ENCODE peak calls at places on chromosomes 16 and 17, in six cellular contexts. K is uterus, I is esophagus muscularis mucosa, J is HFF-Myc, P is tibial nerve, T is ovary. Z is an unnamed sample.

GRCh38 chr17:20264996-20265395 is 202.3 kb downstream of the LGALS9B start:
- DNase-seq in K (no peak), I (no peak), J (no peak), P (no peak), T (no peak), Z (no peak)

GRCh38 chr16:23896832-23897821 is 61.3 kb downstream of the PRKCB start:
- DNase-seq in K (no peak), I (no peak), J (no peak), P (no peak), T (no peak), Z (no peak)

GRCh38 chr17:80475949-80476876 is at the start of gene NPTX1:
- DNase-seq in K (no peak), I (no peak), J (no peak), P (no peak), T (no peak), Z (no peak)

GRCh38 chr17:81685108-81685507 is 1.3 kb downstream of the HGS start:
- DNase-seq in K (no peak), I (no peak), J (no peak), P (no peak), T (no peak), Z (no peak)

GRCh38 chr17:33457477-33457876 is 164.4 kb upstream of the ASIC2 start:
- DNase-seq in K (no peak), I (no peak), J (no peak), P (no peak), T (no peak), Z (no peak)

GRCh38 chr16:17070882-17071592 is 399.7 kb downstream of the XYLT1 start:
- DNase-seq in K (peak), I (no peak), J (no peak), P (peak), T (peak), Z (peak)

GRCh38 chr17:17782425-17783120 is 54.2 kb downstream of the SREBF1 start:
- DNase-seq in K (no peak), I (no peak), J (no peak), P (no peak), T (peak), Z (no peak)

GRCh38 chr17:9875441-9875840 is 29.6 kb downstream of the RCVRN start:
- DNase-seq in K (peak), I (no peak), J (no peak), P (no peak), T (no peak), Z (no peak)

GRCh38 chr16:777826-778225 is 10.4 kb downstream of the RPUSD1 start:
- DNase-seq in K (no peak), I (no peak), J (no peak), P (no peak), T (no peak), Z (no peak)

GRCh38 chr16:1678500-1679098 is 520 bp downstream of the JPT2 start:
- DNase-seq in K (peak), I (no peak), J (no peak), P (peak), T (peak), Z (peak)

GRCh38 chr17:33506889-33507650 is 214.0 kb upstream of the ASIC2 start:
- DNase-seq in K (peak), I (no peak), J (no peak), P (no peak), T (no peak), Z (peak)

GRCh38 chr16:53565300-53565699 is 62.3 kb upstream of the AKTIP start:
- DNase-seq in K (no peak), I (no peak), J (no peak), P (no peak), T (no peak), Z (no peak)

GRCh38 chr17:3794890-3795757 is 5.9 kb downstream of the ITGAE start:
- DNase-seq in K (no peak), I (no peak), J (no peak), P (no peak), T (no peak), Z (no peak)

GRCh38 chr17:9499041-9499440 is 76.6 kb downstream of the STX8 start:
- DNase-seq in K (no peak), I (no peak), J (no peak), P (no peak), T (no peak), Z (no peak)

GRCh38 chr16:27245276-27246231 is 23.0 kb downstream of the NSMCE1 start:
- DNase-seq in K (peak), I (no peak), J (no peak), P (no peak), T (no peak), Z (no peak)

GRCh38 chr17:49964539-49965521 is 4.2 kb upstream of the DLX4 start:
- DNase-seq in K (no peak), I (no peak), J (no peak), P (no peak), T (no peak), Z (no peak)

GRCh38 chr17:45672301-45672700 is 111.8 kb upstream of the CRHR1 start:
- DNase-seq in K (no peak), I (no peak), J (no peak), P (no peak), T (no peak), Z (no peak)

GRCh38 chr16:2194166-2194834 is 2.1 kb downstream of the CASKIN1 start:
- DNase-seq in K (peak), I (no peak), J (peak), P (no peak), T (no peak), Z (no peak)

GRCh38 chr16:49859139-49859947 is 3.4 kb upstream of the ZNF423 start:
- DNase-seq in K (peak), I (no peak), J (no peak), P (no peak), T (peak), Z (peak)

GRCh38 chr16:83913234-83913633 is 14.3 kb downstream of the MLYCD start:
- DNase-seq in K (no peak), I (no peak), J (no peak), P (no peak), T (no peak), Z (no peak)

GRCh38 chr17:47265983-47266541 is 12.4 kb downstream of the ITGB3 start:
- DNase-seq in K (no peak), I (no peak), J (no peak), P (no peak), T (no peak), Z (no peak)

GRCh38 chr16:72246423-72246822 is 74.5 kb upstream of the PMFBP1 start:
- DNase-seq in K (no peak), I (no peak), J (no peak), P (no peak), T (no peak), Z (no peak)

GRCh38 chr17:79667746-79668145 is 56.9 kb upstream of the RBFOX3 start:
- DNase-seq in K (peak), I (no peak), J (no peak), P (no peak), T (no peak), Z (no peak)

GRCh38 chr17:29697371-29697770 is 74.7 kb upstream of the CORO6 start:
- DNase-seq in K (no peak), I (no peak), J (no peak), P (no peak), T (no peak), Z (no peak)

GRCh38 chr17:78995022-78995760 is 14.4 kb downstream of the CANT1 start:
- DNase-seq in K (peak), I (no peak), J (no peak), P (no peak), T (peak), Z (no peak)

GRCh38 chr17:78341559-78342437 is 18.1 kb downstream of the SOCS3 start:
- DNase-seq in K (peak), I (no peak), J (no peak), P (no peak), T (peak), Z (peak)

GRCh38 chr17:42221886-42222745 is 27.8 kb upstream of the GHDC start:
- DNase-seq in K (no peak), I (no peak), J (peak), P (no peak), T (no peak), Z (peak)

GRCh38 chr16:83269541-83269940 is 538.2 kb upstream of the HSBP1 start:
- DNase-seq in K (no peak), I (no peak), J (no peak), P (no peak), T (no peak), Z (no peak)

GRCh38 chr17:58911741-58912343 is 156.2 kb downstream of the PPM1E start:
- DNase-seq in K (no peak), I (no peak), J (no peak), P (no peak), T (no peak), Z (no peak)

GRCh38 chr16:81967358-81967757 is 43.9 kb downstream of the SDR42E1 start:
- DNase-seq in K (no peak), I (no peak), J (no peak), P (no peak), T (no peak), Z (no peak)

GRCh38 chr17:50768348-50768761 is 1.0 kb upstream of the ANKRD40CL start:
- DNase-seq in K (no peak), I (peak), J (no peak), P (no peak), T (no peak), Z (no peak)

GRCh38 chr16:892536-893255 is 78.1 kb downstream of the LMF1 start:
- DNase-seq in K (no peak), I (no peak), J (no peak), P (no peak), T (no peak), Z (peak)

GRCh38 chr16:89873822-89874689 is 664 bp downstream of the TCF25 start:
- DNase-seq in K (peak), I (peak), J (peak), P (peak), T (peak), Z (peak)

GRCh38 chr16:23668225-23668624 is 10.5 kb upstream of the PLK1 start:
- DNase-seq in K (no peak), I (no peak), J (no peak), P (no peak), T (no peak), Z (no peak)

GRCh38 chr16:61937646-61938045 is 98.6 kb downstream of the CDH8 start:
- DNase-seq in K (no peak), I (no peak), J (no peak), P (no peak), T (no peak), Z (no peak)

GRCh38 chr16:61934591-61934990 is 101.6 kb downstream of the CDH8 start:
- DNase-seq in K (no peak), I (no peak), J (no peak), P (no peak), T (no peak), Z (no peak)

DNA sequence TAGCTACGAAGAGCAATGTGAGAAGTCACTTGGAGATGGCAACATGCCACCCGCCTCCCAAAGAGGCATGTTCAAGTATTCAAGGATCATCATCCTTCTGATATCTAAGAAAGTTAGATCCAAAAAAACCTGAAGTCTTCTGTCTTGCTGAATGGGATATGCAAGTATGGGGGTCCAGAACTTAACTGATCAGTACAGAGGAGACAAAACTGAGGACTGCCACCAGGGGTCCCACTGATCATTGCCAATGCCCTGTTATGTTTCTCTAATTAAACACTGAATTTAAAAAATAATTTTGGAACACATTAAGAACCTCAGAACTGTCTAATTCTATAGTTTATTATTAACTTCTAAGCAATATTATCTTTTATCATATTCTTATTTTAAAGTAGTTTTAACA is 99.7 kb downstream of the CDH8 start:
- DNase-seq in K (no peak), I (no peak), J (no peak), P (no peak), T (no peak), Z (peak)
- TF ChIP-seq CTCF in K (no peak), I (no peak), J (no peak), P (no peak), T (no peak), Z (peak)

GRCh38 chr16:29813644-29814562 is 1.9 kb downstream of the PRRT2 start:
- DNase-seq in K (peak), I (no peak), J (no peak), P (no peak), T (peak), Z (no peak)

GRCh38 chr16:29811170-29811895 is 660 bp upstream of the PRRT2 start:
- DNase-seq in K (peak), I (peak), J (peak), P (peak), T (peak), Z (peak)

GRCh38 chr16:29812754-29813643 is 1.0 kb downstream of the PRRT2 start:
- DNase-seq in K (no peak), I (no peak), J (no peak), P (no peak), T (peak), Z (no peak)

GRCh38 chr16:29810699-29811169 is 1.3 kb upstream of the PRRT2 start:
- DNase-seq in K (no peak), I (no peak), J (no peak), P (no peak), T (no peak), Z (no peak)

DNA sequence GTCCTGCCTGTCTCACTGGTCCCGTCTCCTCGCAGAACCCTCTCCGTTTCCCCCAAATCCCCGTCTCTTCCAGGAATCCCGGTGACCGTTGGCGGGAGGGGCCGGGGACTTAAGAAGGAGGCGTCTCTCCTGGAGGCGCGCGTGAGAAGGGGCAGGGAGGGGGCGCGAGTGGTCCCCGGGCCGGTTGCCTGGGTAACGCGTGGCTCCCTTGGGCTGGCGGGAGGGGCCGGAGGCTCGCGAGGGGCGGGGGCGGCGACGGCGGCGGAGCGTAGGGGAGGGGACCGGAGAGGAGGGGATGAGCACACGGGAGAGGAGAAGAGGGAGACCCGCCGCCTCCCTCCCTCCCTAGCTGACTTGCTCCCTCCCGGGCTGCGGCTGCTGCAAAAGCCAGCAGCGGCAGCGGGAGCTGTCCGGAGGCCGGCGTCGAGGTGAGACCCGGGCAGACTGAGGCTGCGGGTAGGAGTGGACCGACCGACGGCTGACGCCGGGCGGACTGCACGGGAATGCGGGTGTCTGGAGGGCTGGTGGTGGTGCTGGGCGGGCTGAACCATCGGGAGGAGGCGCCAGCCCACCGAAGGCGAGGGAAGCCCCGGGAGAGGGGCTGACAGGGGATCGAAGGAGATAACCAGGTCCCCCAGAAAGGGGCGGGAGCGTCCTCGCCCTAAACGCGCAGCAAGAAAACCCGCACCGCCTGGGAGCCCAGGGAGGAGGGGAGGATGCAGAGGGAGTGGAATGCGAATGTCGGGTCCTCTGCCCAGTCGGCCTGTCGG is at the start of gene PRRT2:
- DNase-seq in K (peak), I (no peak), J (no peak), P (peak), T (peak), Z (peak)
- TF ChIP-seq CTCF in K (no peak), I (no peak), J (no peak), P (no peak), T (no peak), Z (no peak)

GRCh38 chr17:36148559-36149295 is 27.7 kb downstream of the TBC1D3B start:
- DNase-seq in K (peak), I (peak), J (peak), P (peak), T (peak), Z (peak)

GRCh38 chr17:36151891-36152638 is 24.4 kb downstream of the TBC1D3B start:
- DNase-seq in K (no peak), I (peak), J (no peak), P (peak), T (no peak), Z (no peak)

GRCh38 chr17:36147601-36148000 is 28.8 kb downstream of the TBC1D3B start:
- DNase-seq in K (no peak), I (peak), J (no peak), P (no peak), T (no peak), Z (no peak)

GRCh38 chr17:36152639-36153120 is 23.8 kb downstream of the TBC1D3B start:
- DNase-seq in K (no peak), I (peak), J (no peak), P (peak), T (no peak), Z (no peak)

GRCh38 chr17:36149296-36149820 is 27.1 kb downstream of the TBC1D3B start:
- DNase-seq in K (peak), I (peak), J (no peak), P (peak), T (peak), Z (no peak)
- TF ChIP-seq CTCF in K (no peak), I (no peak), J (no peak), P (peak), T (no peak), Z (no peak)

GRCh38 chr16:14377326-14377725 is 252.7 kb downstream of the PARN start:
- DNase-seq in K (no peak), I (no peak), J (no peak), P (no peak), T (no peak), Z (no peak)

GRCh38 chr16:14375132-14375491 is 254.9 kb downstream of the PARN start:
- DNase-seq in K (no peak), I (no peak), J (no peak), P (no peak), T (no peak), Z (no peak)

GRCh38 chr16:14374451-14375131 is 255.5 kb downstream of the PARN start:
- DNase-seq in K (no peak), I (no peak), J (no peak), P (no peak), T (no peak), Z (no peak)

GRCh38 chr16:14378131-14378551 is 251.9 kb downstream of the PARN start:
- DNase-seq in K (no peak), I (no peak), J (peak), P (no peak), T (no peak), Z (no peak)

DNA sequence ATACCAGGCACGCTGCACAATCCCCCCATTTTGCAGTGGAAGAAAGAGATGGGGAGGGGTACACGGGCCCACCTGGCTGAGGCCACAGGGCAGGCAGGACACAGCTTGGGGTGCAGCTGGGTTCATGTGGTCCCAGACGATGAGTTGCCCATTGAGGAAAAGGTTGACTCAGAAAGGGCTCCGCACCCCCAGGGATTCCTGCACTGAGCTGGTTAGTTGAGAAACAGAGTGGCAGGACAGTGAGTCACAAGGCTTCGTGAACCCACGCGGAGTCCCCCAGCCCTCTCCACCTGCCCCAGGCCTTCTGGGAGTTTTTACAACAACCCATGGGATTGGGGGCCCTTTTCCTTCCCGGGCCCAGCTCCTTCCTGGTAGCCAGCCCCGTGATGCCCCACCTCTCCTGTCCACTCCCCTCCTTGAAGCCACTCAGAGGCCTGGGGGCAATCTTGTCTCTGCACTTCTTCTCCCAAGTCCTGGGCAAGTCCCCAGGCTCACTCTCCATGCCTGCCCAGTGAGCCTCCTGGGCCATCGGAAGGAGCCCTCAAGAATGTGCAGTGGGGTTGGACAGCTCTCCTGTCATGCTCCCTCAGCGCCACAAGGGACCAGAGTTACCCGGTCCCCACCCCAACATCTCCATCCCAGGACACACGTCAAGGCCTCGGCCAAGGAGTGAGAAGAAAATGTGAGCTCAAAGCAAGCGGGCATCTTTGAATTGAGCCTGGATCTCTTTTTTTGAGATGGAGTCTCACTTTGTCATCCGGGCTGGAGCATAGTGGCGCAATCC is 251.2 kb downstream of the PARN start:
- DNase-seq in K (no peak), I (no peak), J (no peak), P (no peak), T (no peak), Z (no peak)
- TF ChIP-seq CTCF in K (no peak), I (no peak), J (no peak), P (no peak), T (no peak), Z (no peak)

DNA sequence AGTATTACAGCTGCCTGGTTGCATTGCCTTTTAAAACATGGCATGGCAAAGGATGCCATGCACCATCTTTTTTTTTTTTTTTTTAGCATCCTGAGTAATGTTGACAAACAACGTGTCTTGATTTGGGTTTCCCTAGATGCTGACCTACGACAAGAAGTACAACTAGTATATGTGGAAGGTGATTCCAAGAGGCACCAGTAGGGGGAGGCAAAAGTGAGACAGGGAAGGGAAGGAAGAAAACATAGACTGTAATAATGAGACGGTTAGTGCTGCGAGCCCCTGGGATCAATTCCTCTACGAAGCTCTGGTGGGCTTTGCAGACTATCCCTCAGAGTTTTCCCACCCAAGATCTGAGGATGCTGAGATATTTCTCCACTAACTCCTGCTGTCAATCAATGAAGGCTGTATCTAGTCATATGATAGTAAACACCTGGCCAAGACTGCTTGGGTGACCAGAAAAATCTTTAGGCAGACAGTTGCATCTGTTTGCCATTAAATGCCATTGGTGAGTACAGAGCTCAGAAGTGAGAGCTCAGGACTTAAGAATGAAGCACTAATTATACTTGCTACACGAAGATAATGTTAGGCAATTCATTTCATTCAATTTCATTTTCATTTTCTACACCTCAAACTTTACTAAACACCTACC is 458.6 kb upstream of the GOT2 start:
- DNase-seq in K (no peak), I (no peak), J (no peak), P (peak), T (no peak), Z (peak)
- TF ChIP-seq CTCF in K (no peak), I (peak), J (peak), P (no peak), T (no peak), Z (peak)

Z was measured in endothelial cell.